ENCODE peak calls at places on chromosome 18, in ten cellular contexts. Y is sigmoid colon, B is suprapubic skin, S is K562, P is SK-N-SH, M is upper lobe of left lung, R is H1, O is GM12878, X is esophagus muscularis mucosa, A is HepG2. E is an unnamed sample.

GRCh38 chr18:9627642-9628041 is 13.3 kb upstream of the PPP4R1 start:
- DNase-seq in Y (no peak), B (no peak), S (no peak), P (no peak), M (no peak), R (no peak), O (no peak), X (peak), A (no peak), E (no peak)

GRCh38 chr18:33577688-33578370 is at the start of gene ASXL3:
- DNase-seq in Y (peak), B (no peak), S (no peak), P (peak), M (no peak), R (no peak), O (no peak), X (no peak), A (no peak), E (peak)

GRCh38 chr18:59063300-59063895 is 76.3 kb upstream of the SEC11C start:
- DNase-seq in Y (peak), B (no peak), S (no peak), P (no peak), M (no peak), R (no peak), O (peak), X (no peak), A (no peak), E (no peak)

GRCh38 chr18:54109131-54109683 is 115.3 kb downstream of the MBD2 start:
- DNase-seq in Y (no peak), B (no peak), S (no peak), P (no peak), M (no peak), R (no peak), O (no peak), X (no peak), A (no peak), E (no peak)

GRCh38 chr18:61948196-61948800 is 55.5 kb upstream of the RNF152 start:
- DNase-seq in Y (no peak), B (no peak), S (no peak), P (no peak), M (no peak), R (no peak), O (no peak), X (peak), A (no peak), E (no peak)

GRCh38 chr18:46152808-46153617 is 48.8 kb downstream of the HAUS1 start:
- DNase-seq in Y (no peak), B (peak), S (peak), P (peak), M (peak), R (no peak), O (no peak), X (no peak), A (no peak), E (no peak)

GRCh38 chr18:9757851-9758587 is 49.9 kb downstream of the RAB31 start:
- DNase-seq in Y (no peak), B (peak), S (peak), P (no peak), M (no peak), R (no peak), O (no peak), X (peak), A (no peak), E (no peak)

GRCh38 chr18:80106482-80107051 is 2.5 kb upstream of the ADNP2 start:
- DNase-seq in Y (no peak), B (no peak), S (no peak), P (no peak), M (no peak), R (no peak), O (no peak), X (peak), A (peak), E (no peak)

GRCh38 chr18:68840554-68841263 is 42.8 kb downstream of the CCDC102B start:
- DNase-seq in Y (peak), B (no peak), S (no peak), P (no peak), M (peak), R (no peak), O (no peak), X (no peak), A (peak), E (no peak)

GRCh38 chr18:25630682-25631081 is 278.7 kb upstream of the ZNF521 start:
- DNase-seq in Y (no peak), B (no peak), S (no peak), P (no peak), M (no peak), R (no peak), O (no peak), X (no peak), A (no peak), E (no peak)

GRCh38 chr18:34806527-34806926 is 96.4 kb downstream of the DTNA start:
- DNase-seq in Y (no peak), B (no peak), S (no peak), P (no peak), M (no peak), R (no peak), O (no peak), X (no peak), A (no peak), E (no peak)

GRCh38 chr18:5444269-5444668 is 99.5 kb downstream of the EPB41L3 start:
- DNase-seq in Y (no peak), B (no peak), S (no peak), P (no peak), M (no peak), R (no peak), O (no peak), X (no peak), A (no peak), E (no peak)

GRCh38 chr18:45324489-45325111 is 290.7 kb upstream of the SLC14A2 start:
- DNase-seq in Y (peak), B (peak), S (no peak), P (no peak), M (peak), R (peak), O (no peak), X (no peak), A (no peak), E (no peak)

GRCh38 chr18:907171-907879 is 2.7 kb downstream of the ADCYAP1 start:
- DNase-seq in Y (no peak), B (no peak), S (no peak), P (peak), M (no peak), R (no peak), O (no peak), X (peak), A (no peak), E (no peak)

GRCh38 chr18:63765837-63766236 is 9.4 kb upstream of the SERPINB7 start:
- DNase-seq in Y (no peak), B (no peak), S (no peak), P (no peak), M (no peak), R (no peak), O (no peak), X (no peak), A (no peak), E (no peak)

GRCh38 chr18:49850636-49851035 is 37.3 kb upstream of the ACAA2 start:
- DNase-seq in Y (no peak), B (no peak), S (no peak), P (no peak), M (no peak), R (no peak), O (no peak), X (no peak), A (no peak), E (peak)

GRCh38 chr18:45255142-45255890 is 360.0 kb upstream of the SLC14A2 start:
- DNase-seq in Y (peak), B (peak), S (no peak), P (no peak), M (no peak), R (no peak), O (no peak), X (no peak), A (no peak), E (no peak)

GRCh38 chr18:60053747-60054304 is 154.0 kb downstream of the PMAIP1 start:
- DNase-seq in Y (no peak), B (no peak), S (peak), P (no peak), M (no peak), R (no peak), O (peak), X (no peak), A (peak), E (no peak)

GRCh38 chr18:3932285-3932684 is 482.3 kb downstream of the TGIF1 start:
- DNase-seq in Y (no peak), B (no peak), S (no peak), P (no peak), M (no peak), R (no peak), O (no peak), X (peak), A (no peak), E (no peak)

GRCh38 chr18:8998481-8999217 is 103.8 kb upstream of the NDUFV2 start:
- DNase-seq in Y (no peak), B (no peak), S (peak), P (no peak), M (no peak), R (no peak), O (no peak), X (no peak), A (no peak), E (no peak)

GRCh38 chr18:31954349-31954748 is 11.4 kb upstream of the TRAPPC8 start:
- DNase-seq in Y (no peak), B (no peak), S (no peak), P (no peak), M (no peak), R (no peak), O (no peak), X (no peak), A (peak), E (peak)

GRCh38 chr18:49447810-49448745 is 12.4 kb downstream of the DYM start:
- DNase-seq in Y (no peak), B (no peak), S (peak), P (peak), M (peak), R (no peak), O (no peak), X (no peak), A (peak), E (no peak)

GRCh38 chr18:48754993-48755473 is 195.7 kb downstream of the SMAD7 start:
- DNase-seq in Y (no peak), B (no peak), S (no peak), P (no peak), M (no peak), R (no peak), O (peak), X (no peak), A (no peak), E (no peak)

GRCh38 chr18:12422936-12423335 is 15.2 kb downstream of the PRELID3A start:
- DNase-seq in Y (no peak), B (no peak), S (no peak), P (peak), M (no peak), R (no peak), O (no peak), X (no peak), A (peak), E (no peak)

GRCh38 chr18:47893047-47893446 is 37.4 kb downstream of the SMAD2 start:
- DNase-seq in Y (no peak), B (no peak), S (peak), P (no peak), M (no peak), R (no peak), O (no peak), X (no peak), A (no peak), E (no peak)

GRCh38 chr18:23141022-23141999 is 6.0 kb downstream of the CABLES1 start:
- DNase-seq in Y (no peak), B (peak), S (no peak), P (peak), M (peak), R (no peak), O (no peak), X (no peak), A (peak), E (peak)

GRCh38 chr18:741931-742512 is 29.6 kb upstream of the ENOSF1 start:
- DNase-seq in Y (no peak), B (no peak), S (peak), P (peak), M (no peak), R (no peak), O (peak), X (no peak), A (peak), E (no peak)

GRCh38 chr18:67007085-67007484 is 403.2 kb upstream of the CDH19 start:
- DNase-seq in Y (no peak), B (no peak), S (no peak), P (no peak), M (no peak), R (no peak), O (no peak), X (no peak), A (no peak), E (no peak)

DNA sequence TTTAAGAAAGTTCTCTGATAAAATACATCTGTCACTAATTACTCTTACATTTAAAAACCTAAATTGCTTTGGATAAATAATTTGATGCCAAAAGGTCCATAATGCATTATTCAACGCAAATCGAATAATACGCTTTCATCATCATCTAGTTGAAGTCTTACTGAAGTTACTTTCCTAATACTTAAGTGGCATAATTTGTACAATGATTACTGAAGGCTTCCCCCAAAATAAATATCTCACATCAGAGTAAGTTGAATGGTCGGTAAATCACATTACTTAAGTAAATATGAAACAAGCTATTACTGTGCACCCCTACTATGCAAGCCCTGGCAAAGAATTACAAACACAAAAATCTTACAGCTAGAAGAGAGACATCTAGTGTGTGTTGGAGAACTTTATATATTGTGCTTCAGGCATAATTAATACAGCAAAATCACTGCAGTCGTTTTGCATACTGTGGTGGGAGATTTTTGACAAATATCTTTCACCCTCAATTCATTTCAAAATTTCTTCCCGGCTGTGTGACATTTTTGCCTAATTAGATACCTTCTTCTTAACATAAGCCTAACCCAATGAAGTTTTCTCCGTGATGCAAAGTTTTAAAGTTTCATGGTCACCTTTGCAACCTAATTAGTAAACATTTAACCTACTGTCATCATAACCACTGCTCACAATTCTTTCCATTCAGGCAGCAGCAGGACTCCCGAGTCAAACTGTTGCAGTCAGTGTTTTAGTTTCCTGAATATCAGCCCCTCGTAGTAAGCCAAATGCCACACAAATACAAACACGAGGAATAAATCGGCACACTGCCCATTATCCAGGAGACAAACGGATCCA is 106.0 kb upstream of the KCTD1 start:
- DNase-seq in Y (no peak), B (no peak), S (no peak), P (no peak), M (no peak), R (no peak), O (no peak), X (no peak), A (no peak), E (no peak)
- TF ChIP-seq CTCF in Y (no peak), B (no peak), S (no peak), P (no peak), M (no peak), R (no peak), O (no peak), X (no peak), A (no peak), E (no peak)

DNA sequence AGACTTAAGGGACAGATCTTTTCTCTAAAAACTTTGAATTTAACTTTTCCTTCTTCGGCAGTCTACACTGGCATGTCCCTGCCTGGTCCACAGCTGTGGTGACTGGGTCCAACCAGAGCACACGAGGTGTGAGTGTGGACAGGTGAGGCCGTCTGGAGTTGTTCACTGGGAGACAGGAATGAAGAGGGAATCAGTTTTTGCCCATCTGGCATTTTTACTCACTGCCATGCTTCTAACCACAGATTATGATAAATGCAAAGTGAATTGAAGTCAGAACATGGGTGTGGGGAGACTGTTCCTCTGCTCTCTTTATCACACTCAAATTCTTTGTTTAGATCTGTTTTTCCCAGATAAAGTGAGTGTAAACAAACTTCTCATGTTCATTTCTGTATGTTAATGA is 54.6 kb upstream of the PIEZO2 start:
- DNase-seq in Y (no peak), B (no peak), S (no peak), P (no peak), M (no peak), R (no peak), O (no peak), X (no peak), A (no peak), E (no peak)
- TF ChIP-seq POLR2AphosphoS5 in Y (no peak), B (no peak), S (no peak), P (no peak), M (no peak), R (no peak), O (no peak), X (no peak), A (no peak), E (no peak)

GRCh38 chr18:43277164-43277600 is at the start of gene SYT4:
- DNase-seq in Y (no peak), B (no peak), S (no peak), P (peak), M (no peak), R (peak), O (no peak), X (no peak), A (peak), E (peak)

GRCh38 chr18:43276471-43276870 is 819 bp downstream of the SYT4 start:
- DNase-seq in Y (no peak), B (no peak), S (no peak), P (no peak), M (no peak), R (no peak), O (no peak), X (no peak), A (no peak), E (no peak)

GRCh38 chr18:43278401-43278800 is 1.1 kb upstream of the SYT4 start:
- DNase-seq in Y (no peak), B (no peak), S (no peak), P (peak), M (no peak), R (no peak), O (no peak), X (no peak), A (no peak), E (no peak)

GRCh38 chr18:43283299-43283698 is 6.0 kb upstream of the SYT4 start:
- DNase-seq in Y (no peak), B (no peak), S (no peak), P (no peak), M (no peak), R (no peak), O (no peak), X (no peak), A (no peak), E (no peak)

DNA sequence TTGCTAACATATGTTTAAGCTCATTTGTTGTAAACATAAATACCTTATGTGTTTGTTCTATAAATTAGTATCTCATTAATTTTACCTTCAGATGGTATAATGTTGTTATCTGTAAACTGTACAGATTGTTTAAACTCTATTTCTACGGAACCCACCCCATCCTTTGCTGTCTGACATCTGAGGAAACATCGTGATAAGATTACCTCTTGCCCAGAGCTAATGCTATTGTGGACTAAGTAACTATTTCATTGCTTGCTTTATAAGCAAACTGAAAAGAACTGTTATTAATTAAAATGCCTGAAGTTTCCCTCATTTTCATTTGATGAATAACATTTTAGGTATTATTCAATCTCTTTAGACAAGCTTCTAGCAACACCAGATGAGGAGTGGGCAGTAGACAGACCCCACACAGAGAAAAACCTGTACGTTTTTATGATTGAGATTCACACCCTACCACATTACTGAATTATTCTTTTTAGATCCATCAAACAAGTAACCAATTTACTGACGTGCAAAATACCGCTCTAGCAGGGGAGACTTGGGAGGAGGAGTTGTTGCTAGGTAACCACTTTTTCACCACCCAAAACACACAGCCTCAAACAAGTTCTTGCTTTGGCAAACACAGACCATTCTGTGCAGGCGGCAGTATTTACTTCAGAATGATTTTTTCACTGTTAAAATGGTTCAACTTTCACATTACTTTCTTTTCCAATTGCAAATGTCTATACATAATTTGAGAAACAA is 1.9 kb upstream of the SYT4 start:
- DNase-seq in Y (no peak), B (no peak), S (no peak), P (peak), M (no peak), R (no peak), O (no peak), X (no peak), A (peak), E (no peak)
- TF ChIP-seq EP300 in Y (no peak), B (no peak), S (no peak), P (no peak), M (no peak), R (no peak), O (no peak), X (no peak), A (no peak), E (no peak)

GRCh38 chr18:40534748-40535147 is 1420.3 kb upstream of the PIK3C3 start:
- DNase-seq in Y (no peak), B (no peak), S (no peak), P (no peak), M (no peak), R (no peak), O (no peak), X (no peak), A (no peak), E (no peak)

GRCh38 chr18:40531061-40531460 is 1424.0 kb upstream of the PIK3C3 start:
- DNase-seq in Y (no peak), B (no peak), S (no peak), P (no peak), M (no peak), R (no peak), O (no peak), X (no peak), A (no peak), E (no peak)

GRCh38 chr18:40524881-40525280 is 1430.2 kb upstream of the PIK3C3 start:
- DNase-seq in Y (no peak), B (no peak), S (no peak), P (no peak), M (no peak), R (no peak), O (no peak), X (no peak), A (no peak), E (no peak)

GRCh38 chr18:40529478-40529877 is 1425.6 kb upstream of the PIK3C3 start:
- DNase-seq in Y (no peak), B (no peak), S (no peak), P (no peak), M (no peak), R (no peak), O (no peak), X (no peak), A (peak), E (no peak)
- TF ChIP-seq CTCF in Y (no peak), B (no peak), S (no peak), P (peak), M (no peak), R (peak), O (no peak), X (no peak), A (no peak), E (no peak)

GRCh38 chr18:76496200-76496890 is 1.3 kb upstream of the ZNF516 start:
- DNase-seq in Y (peak), B (peak), S (no peak), P (peak), M (peak), R (no peak), O (no peak), X (no peak), A (peak), E (peak)
- TF ChIP-seq POLR2AphosphoS5 in Y (no peak), B (no peak), S (no peak), P (no peak), M (peak), R (peak), O (no peak), X (peak), A (peak), E (no peak)

GRCh38 chr18:77822552-77823138 is 573.0 kb downstream of the GALR1 start:
- DNase-seq in Y (no peak), B (no peak), S (no peak), P (no peak), M (no peak), R (no peak), O (no peak), X (no peak), A (no peak), E (no peak)
- TF ChIP-seq EP300 in Y (no peak), B (no peak), S (no peak), P (no peak), M (no peak), R (no peak), O (no peak), X (no peak), A (no peak), E (no peak)

DNA sequence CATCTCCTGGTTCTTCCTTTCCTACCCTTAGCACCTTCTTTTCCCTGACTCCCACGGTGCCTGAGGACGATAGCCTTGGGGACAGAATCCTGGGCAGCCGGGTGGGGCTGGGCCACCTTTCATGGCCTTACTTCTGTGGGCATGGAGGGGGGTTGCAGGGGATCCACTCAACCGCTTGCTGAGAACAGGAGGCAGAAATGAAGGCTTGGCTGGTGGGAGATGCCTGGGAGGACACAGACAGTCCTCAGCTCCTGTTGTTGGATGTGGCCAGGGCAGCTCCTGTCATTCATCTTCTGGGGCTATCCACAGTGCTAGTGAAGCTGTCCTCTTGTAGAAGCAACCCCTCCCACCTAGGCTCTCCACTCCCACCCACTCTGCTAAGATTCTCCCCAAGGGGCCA is 95.5 kb upstream of the CELF4 start:
- DNase-seq in Y (no peak), B (no peak), S (no peak), P (no peak), M (no peak), R (no peak), O (no peak), X (peak), A (no peak), E (no peak)
- TF ChIP-seq CTCF in Y (no peak), B (no peak), S (no peak), P (no peak), M (no peak), R (no peak), O (no peak), X (no peak), A (no peak), E (no peak)